ENCODE peak calls at places on chromosome 17, in four cellular contexts. V is body of pancreas, N is stomach, I is left ventricle myocardium inferior. P is an unnamed sample. For H3K4me1, the result is how much of the 10 kb centered on the place peaks cover.

GRCh38 chr17:63838586-63839184 is 3.8 kb downstream of the SMARCD2 start:
- DNase-seq in V (peak), N (peak), I (peak), P (peak)

GRCh38 chr17:70767102-70767701 is 597.9 kb downstream of the KCNJ2 start:
- DNase-seq in V (no peak), N (no peak), I (no peak), P (peak)

GRCh38 chr17:21353326-21354010 is 22.7 kb upstream of the KCNJ12 start:
- DNase-seq in V (no peak), N (no peak), I (no peak), P (no peak)

GRCh38 chr17:46978489-46979022 is 497 bp downstream of the RPRML start:
- DNase-seq in V (no peak), N (no peak), I (no peak), P (peak)

GRCh38 chr17:2197271-2197670 is 106.3 kb downstream of the SMG6 start:
- DNase-seq in V (no peak), N (no peak), I (no peak), P (no peak)

GRCh38 chr17:50631195-50631907 is 3.3 kb upstream of the ABCC3 start:
- DNase-seq in V (no peak), N (no peak), I (no peak), P (peak)

GRCh38 chr17:41718287-41718645 is 6.1 kb downstream of the GAST start:
- DNase-seq in V (no peak), N (no peak), I (no peak), P (no peak)

GRCh38 chr17:4444782-4445473 is 11.2 kb downstream of the SPNS3 start:
- DNase-seq in V (peak), N (peak), I (peak), P (peak)

GRCh38 chr17:49913226-49914095 is 55.5 kb upstream of the DLX4 start:
- DNase-seq in V (no peak), N (no peak), I (no peak), P (no peak)

GRCh38 chr17:49708515-49709161 is 874 bp upstream of the SLC35B1 start:
- DNase-seq in V (no peak), N (no peak), I (no peak), P (no peak)

GRCh38 chr17:77824102-77824779 is 134.3 kb upstream of the TNRC6C start:
- DNase-seq in V (no peak), N (no peak), I (no peak), P (no peak)

GRCh38 chr17:80758793-80759673 is 214.4 kb downstream of the RPTOR start:
- DNase-seq in V (no peak), N (no peak), I (peak), P (no peak)

GRCh38 chr17:82892869-82893565 is 53.2 kb upstream of the ZNF750 start:
- DNase-seq in V (no peak), N (peak), I (peak), P (no peak)

GRCh38 chr17:38727661-38728220 is 2.4 kb upstream of the CISD3 start:
- DNase-seq in V (no peak), N (no peak), I (no peak), P (no peak)

GRCh38 chr17:41100081-41100480 is 1.9 kb downstream of the KRTAP4-16 start:
- DNase-seq in V (no peak), N (no peak), I (no peak), P (no peak)

GRCh38 chr17:60335289-60335688 is 56.6 kb downstream of the USP32 start:
- DNase-seq in V (no peak), N (no peak), I (no peak), P (no peak)

GRCh38 chr17:4420692-4421131 is 13.0 kb upstream of the SPNS3 start:
- DNase-seq in V (peak), N (peak), I (no peak), P (peak)

DNA sequence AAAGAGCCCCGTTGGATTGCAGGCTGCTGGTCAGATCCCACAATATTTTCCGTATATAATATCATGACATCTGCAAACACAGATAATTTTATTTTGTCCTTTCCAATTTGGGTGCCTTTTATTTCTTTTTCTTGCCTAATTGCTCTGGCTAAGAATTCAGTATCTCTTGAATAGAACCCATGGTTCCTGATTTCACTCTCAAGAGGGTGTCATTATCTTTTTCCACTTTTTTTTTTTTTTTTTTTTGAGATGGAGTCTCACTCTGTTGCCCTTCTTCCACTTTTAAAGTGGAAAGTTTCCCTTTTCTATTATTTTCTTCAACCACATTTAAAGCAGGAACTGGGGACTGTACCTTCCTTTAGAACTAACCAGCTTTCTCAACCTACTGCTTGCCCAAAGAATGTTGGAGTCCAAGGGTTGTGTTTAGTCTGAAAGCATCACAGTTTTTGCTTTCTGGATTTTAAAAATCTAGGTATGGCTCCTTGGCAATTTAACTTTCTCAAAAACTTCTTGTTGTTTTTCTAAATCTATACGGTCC is 31.1 kb downstream of the SLFN11 start:
- DNase-seq in V (no peak), N (no peak), I (no peak), P (no peak)
- H3K4me3 ChIP-seq in V (no peak), N (no peak), I (no peak), P (no peak)

DNA sequence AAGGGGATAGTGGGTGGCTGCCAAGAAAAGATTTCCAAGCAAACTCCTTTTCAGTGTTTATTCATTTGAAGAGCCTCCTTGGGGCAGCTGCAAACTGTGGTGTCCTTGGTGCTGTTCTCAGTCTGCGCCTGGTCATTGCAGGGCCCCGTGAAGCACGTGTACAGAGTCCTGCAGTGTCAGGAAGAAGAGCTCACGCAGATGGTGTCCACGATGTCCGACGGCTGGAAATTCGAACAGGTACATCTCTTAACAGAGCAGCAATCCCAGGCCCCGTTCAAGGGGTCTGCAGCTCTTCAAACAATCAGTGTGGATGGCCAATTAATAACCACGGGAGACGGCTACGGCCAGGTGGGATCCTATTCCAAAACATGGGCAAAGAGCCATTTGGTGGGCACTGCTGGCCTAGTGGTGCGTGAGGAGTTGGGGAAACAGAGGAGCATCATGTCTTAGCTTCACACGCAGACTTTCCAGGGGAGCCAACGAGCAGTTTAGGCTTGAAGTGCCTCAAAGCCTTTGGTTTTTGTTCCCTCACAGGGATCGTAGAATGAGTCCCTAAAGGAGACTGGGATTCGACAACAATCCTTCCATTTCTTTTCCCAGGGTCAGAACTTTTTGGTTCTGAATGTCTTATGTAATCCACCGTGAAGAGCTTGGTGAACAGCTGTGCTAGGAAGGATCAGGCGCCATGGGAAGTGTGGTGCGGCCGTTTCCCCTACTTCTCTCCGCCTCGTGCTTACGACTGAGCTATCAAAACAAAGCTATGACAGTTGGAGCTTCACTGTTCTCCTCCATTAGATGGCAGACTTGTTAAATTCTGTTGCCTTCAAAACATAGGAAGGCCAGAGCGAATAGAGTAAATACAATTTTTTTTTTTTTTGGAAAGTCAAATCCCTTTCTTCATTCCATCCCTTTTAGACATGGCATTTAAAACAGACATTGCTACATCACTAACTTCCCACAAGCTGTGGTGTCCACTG is 12.6 kb downstream of the KCTD2 start:
- DNase-seq in V (no peak), N (no peak), I (peak), P (no peak)
- TF ChIP-seq CTCF in V (peak), N (no peak), I (peak), P (peak)

GRCh38 chr17:17109896-17110295 is 67.6 kb downstream of the MPRIP start:
- DNase-seq in V (no peak), N (peak), I (no peak), P (no peak)
- H3K4me1 ChIP-seq in V (half or more), N (half or more), I (half or more), P (under half)

DNA sequence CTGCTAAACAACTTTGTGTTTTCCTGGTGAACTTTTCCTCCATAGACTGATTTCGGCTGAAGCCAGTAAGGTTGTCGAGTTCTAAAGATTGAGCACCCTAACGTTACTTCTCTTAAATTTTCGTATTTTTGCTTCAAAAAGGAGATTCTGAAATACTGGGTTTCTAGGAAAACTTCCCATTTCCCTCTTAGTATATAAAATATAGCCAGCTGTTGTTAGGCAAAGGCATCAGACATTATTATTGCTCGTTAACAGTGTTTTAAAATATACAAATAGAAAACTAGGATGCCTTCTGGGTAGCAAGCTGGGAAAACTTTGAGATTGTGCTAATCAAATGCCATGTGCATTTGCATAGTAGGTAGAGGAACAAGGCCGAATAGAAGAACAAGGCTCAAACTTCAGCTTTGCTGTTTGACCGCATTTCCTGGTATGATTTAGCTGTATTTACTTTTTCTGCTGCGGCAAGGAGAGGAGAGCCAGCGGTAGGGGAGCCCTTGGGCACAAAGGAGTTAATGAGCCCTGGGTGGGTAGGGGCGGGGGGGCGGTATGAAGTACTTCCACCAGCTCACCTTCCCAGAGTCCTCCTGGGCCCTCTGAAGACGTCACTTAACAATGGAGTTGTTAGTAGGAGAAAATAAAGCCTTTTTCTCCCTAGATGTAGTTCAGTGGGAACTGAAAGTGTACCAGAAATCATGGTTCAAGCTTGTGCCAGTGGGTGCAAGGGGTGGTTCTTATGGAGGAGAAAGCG is 151.9 kb downstream of the MSI2 start:
- DNase-seq in V (no peak), N (no peak), I (no peak), P (no peak)
- H3K4me3 ChIP-seq in V (no peak), N (no peak), I (no peak), P (no peak)

GRCh38 chr17:65072577-65073178 is 16.1 kb upstream of the GNA13 start:
- DNase-seq in V (no peak), N (peak), I (no peak), P (no peak)
- TF ChIP-seq CTCF in V (no peak), N (no peak), I (no peak), P (no peak)

DNA sequence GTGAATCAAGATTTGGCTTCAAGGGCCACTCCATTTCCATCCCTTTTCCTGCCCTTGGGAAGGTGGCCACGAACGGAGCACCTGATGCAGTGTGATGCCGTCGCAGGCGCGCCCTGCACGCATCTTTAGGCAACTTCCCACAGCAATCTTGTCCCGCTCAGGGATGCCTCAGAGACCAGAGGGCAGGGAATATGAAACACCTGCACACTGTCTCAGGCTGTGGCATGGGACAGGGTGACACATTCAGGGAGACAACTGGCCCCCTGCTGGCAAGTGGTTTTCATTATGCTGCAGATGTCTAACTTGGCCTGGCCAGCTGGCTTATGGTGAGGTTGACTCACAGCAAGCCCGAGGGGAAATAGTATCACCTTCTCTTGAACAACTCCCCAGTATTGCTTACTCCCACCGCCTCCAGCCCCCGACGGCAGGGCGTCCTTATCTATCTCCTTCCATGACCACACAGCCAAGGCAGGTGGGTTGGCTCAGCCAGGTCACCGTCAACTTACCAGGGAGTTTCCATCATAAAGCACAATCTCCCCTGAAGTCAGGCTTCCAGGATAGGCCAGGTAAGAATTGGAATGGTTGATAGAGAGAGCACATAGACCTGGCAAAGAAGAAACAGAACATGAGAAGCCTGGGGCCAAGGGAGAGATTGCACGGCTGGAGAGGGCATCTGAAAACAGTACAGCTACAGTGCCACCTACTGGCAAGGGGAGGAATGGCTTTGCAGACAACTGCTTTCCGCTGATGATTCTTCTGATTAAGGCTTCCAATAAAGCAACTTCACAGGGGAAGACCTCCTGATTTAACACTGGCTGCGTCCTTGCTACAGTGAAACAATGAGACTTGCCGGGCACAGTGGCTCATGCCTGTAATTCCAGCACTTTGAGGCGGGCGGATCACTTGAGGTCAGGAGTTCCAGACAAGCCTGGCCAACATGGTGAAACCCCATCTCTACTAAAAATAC is 21.1 kb downstream of the WIPI1 start:
- DNase-seq in V (peak), N (peak), I (peak), P (peak)
- H3K4me1 ChIP-seq in V (under half), N (under half), I (half or more), P (under half)

GRCh38 chr17:44778656-44779210 is 19.9 kb downstream of the ADAM11 start:
- DNase-seq in V (no peak), N (no peak), I (no peak), P (no peak)
- H3K4me3 ChIP-seq in V (no peak), N (no peak), I (peak), P (peak)

P was measured in BE2C.